ENCODE peak calls at places on chromosome 13, in ten cellular contexts. N, X, Z, Q, I, Y, L, W, R and D are unnamed samples.

GRCh38 chr13:39612023-39612637 is 9.1 kb upstream of the LHFPL6 start:
- DNase-seq in Z (peak), I (peak), Y (peak), N (peak), R (peak), W (peak), X (no peak), L (no peak), Q (peak), D (no peak)

GRCh38 chr13:49610176-49610575 is 18.1 kb upstream of the ARL11 start:
- DNase-seq in I (no peak), Y (no peak), X (no peak), N (peak), L (no peak), R (no peak), W (no peak), Z (no peak), Q (no peak), D (no peak)

GRCh38 chr13:112114391-112114790 is 47.4 kb downstream of the SOX1 start:
- DNase-seq in Q (no peak), I (no peak), X (no peak), L (no peak), Y (no peak), R (no peak), Z (no peak), N (no peak), W (no peak), D (no peak)

GRCh38 chr13:77289844-77290243 is 37.0 kb downstream of the MYCBP2 start:
- DNase-seq in Z (no peak), L (no peak), W (no peak), R (no peak), Q (no peak), Y (no peak), N (no peak), X (no peak), I (no peak), D (no peak)

GRCh38 chr13:41670873-41671443 is 213.6 kb downstream of the RGCC start:
- DNase-seq in X (no peak), Z (no peak), W (no peak), Q (no peak), I (no peak), R (no peak), N (no peak), L (no peak), Y (no peak), D (no peak)

GRCh38 chr13:95752677-95753076 is 75.7 kb downstream of the DNAJC3 start:
- DNase-seq in N (no peak), X (no peak), W (no peak), L (no peak), Y (no peak), Q (no peak), Z (no peak), I (no peak), R (no peak), D (no peak)

GRCh38 chr13:97020689-97021240 is 26.5 kb upstream of the OXGR1 start:
- DNase-seq in Q (no peak), L (no peak), R (no peak), X (no peak), N (no peak), W (no peak), Y (no peak), Z (no peak), I (no peak), D (no peak)

GRCh38 chr13:99894835-99895427 is 76.6 kb downstream of the ZIC5 start:
- DNase-seq in N (no peak), Z (no peak), R (no peak), Y (peak), Q (no peak), X (no peak), W (no peak), I (peak), L (no peak), D (no peak)

GRCh38 chr13:111341886-111342285 is 21.4 kb downstream of the TEX29 start:
- DNase-seq in X (no peak), Z (no peak), R (no peak), I (no peak), N (no peak), Q (no peak), L (no peak), Y (no peak), W (no peak), D (no peak)

GRCh38 chr13:68872338-68872737 is 1235.3 kb upstream of the ATXN8OS start:
- DNase-seq in Q (no peak), N (no peak), Z (no peak), X (no peak), L (no peak), Y (no peak), I (no peak), W (no peak), R (no peak), D (no peak)

GRCh38 chr13:44299142-44299541 is 74.5 kb upstream of the SERP2 start:
- DNase-seq in R (no peak), Z (no peak), W (no peak), Q (no peak), L (no peak), I (no peak), Y (no peak), N (no peak), X (no peak), D (no peak)